ENCODE peak calls at places on chromosomes 13 and 19, in eight cellular contexts. M is GM23248, J is MM.1S, H is SK-N-SH, C is PC-3, O is HCT116, Y is neural progenitor cell, P is GM23338. D is an unnamed sample.
A peak's percentile ranks its signal among the peaks of the same experiment; 100 is the strongest.

GRCh38 chr19:38003427-38004099 is 96.6 kb downstream of the SIPA1L3 start:
- DNase-seq in M (peak; percentile 90), J (peak; percentile 9), H (peak; percentile 68), C (peak; percentile 94), O (no peak), Y (peak; percentile 85), P (peak; percentile 84), D (peak; percentile 43)

GRCh38 chr19:11375143-11375948 is 880 bp downstream of the SWSAP1 start:
- DNase-seq in M (no peak), J (peak; percentile 62), H (peak; percentile 60), C (peak; percentile 49), O (no peak), Y (peak; percentile 59), P (peak; percentile 79), D (peak; percentile 92)

GRCh38 chr19:49141352-49141751 is 13.8 kb downstream of the HRC start:
- DNase-seq in M (no peak), J (no peak), H (no peak), C (no peak), O (no peak), Y (no peak), P (no peak), D (no peak)

GRCh38 chr19:48290923-48291700 is 21.2 kb downstream of the ZNF114 start:
- DNase-seq in M (peak; percentile 85), J (peak; percentile 36), H (peak; percentile 86), C (peak; percentile 78), O (no peak), Y (peak; percentile 88), P (peak; percentile 91), D (peak; percentile 52)

GRCh38 chr13:46633416-46633815 is 80.4 kb downstream of the LRCH1 start:
- DNase-seq in M (peak; percentile 76), J (no peak), H (no peak), C (peak; percentile 11), O (no peak), Y (no peak), P (no peak), D (no peak)

GRCh38 chr13:113917096-113917495 is 53.2 kb upstream of the GAS6 start:
- DNase-seq in M (no peak), J (no peak), H (no peak), C (no peak), O (no peak), Y (no peak), P (no peak), D (no peak)

GRCh38 chr13:113120300-113121182 is 2.1 kb upstream of the F10 start:
- DNase-seq in M (no peak), J (no peak), H (no peak), C (no peak), O (no peak), Y (no peak), P (no peak), D (no peak)

GRCh38 chr19:4676955-4677731 is 7.0 kb upstream of the MYDGF start:
- DNase-seq in M (peak; percentile 67), J (no peak), H (peak; percentile 69), C (peak; percentile 53), O (peak; percentile 83), Y (peak; percentile 84), P (peak; percentile 96), D (peak; percentile 72)

GRCh38 chr13:83453723-83454122 is 428.6 kb downstream of the SLITRK1 start:
- DNase-seq in M (no peak), J (no peak), H (no peak), C (no peak), O (no peak), Y (no peak), P (no peak), D (no peak)

GRCh38 chr19:58261968-58262921 is 16.5 kb upstream of the ZNF8 start:
- DNase-seq in M (peak; percentile 23), J (no peak), H (no peak), C (peak; percentile 29), O (no peak), Y (no peak), P (peak; percentile 43), D (peak; percentile 6)

GRCh38 chr13:22050951-22051563 is 380.2 kb downstream of the FGF9 start:
- DNase-seq in M (no peak), J (no peak), H (no peak), C (no peak), O (no peak), Y (no peak), P (no peak), D (no peak)

GRCh38 chr19:51724543-51724942 is 752 bp upstream of the HAS1 start:
- DNase-seq in M (peak; percentile 69), J (no peak), H (no peak), C (no peak), O (no peak), Y (no peak), P (no peak), D (no peak)

GRCh38 chr19:45097450-45097775 is 4.4 kb downstream of the PPP1R37 start:
- DNase-seq in M (no peak), J (no peak), H (no peak), C (no peak), O (no peak), Y (no peak), P (no peak), D (no peak)

GRCh38 chr19:41940443-41941409 is 12.5 kb upstream of the ERFL start:
- DNase-seq in M (peak; percentile 52), J (no peak), H (peak; percentile 69), C (no peak), O (no peak), Y (no peak), P (peak; percentile 17), D (no peak)

GRCh38 chr19:16067205-16067938 is 8.9 kb upstream of the TPM4 start:
- DNase-seq in M (peak; percentile 95), J (no peak), H (no peak), C (peak; percentile 81), O (peak; percentile 54), Y (no peak), P (no peak), D (no peak)

GRCh38 chr19:58585442-58586130 is 12.5 kb upstream of the MZF1 start:
- DNase-seq in M (no peak), J (no peak), H (no peak), C (no peak), O (no peak), Y (no peak), P (no peak), D (no peak)

GRCh38 chr13:50509771-50510441 is 333.6 kb downstream of the DLEU7 start:
- DNase-seq in M (peak; percentile 27), J (no peak), H (no peak), C (no peak), O (no peak), Y (no peak), P (no peak), D (peak; percentile 10)

GRCh38 chr13:79451500-79451962 is 29.4 kb upstream of the NDFIP2 start:
- DNase-seq in M (peak; percentile 98), J (peak; percentile 34), H (peak; percentile 6), C (peak; percentile 62), O (no peak), Y (no peak), P (peak; percentile 46), D (no peak)

GRCh38 chr13:91108315-91108714 is 239.2 kb upstream of the MIR17HG start:
- DNase-seq in M (no peak), J (no peak), H (no peak), C (no peak), O (no peak), Y (no peak), P (no peak), D (no peak)

GRCh38 chr13:100493418-100493817 is 95.2 kb downstream of the GGACT start:
- DNase-seq in M (no peak), J (no peak), H (no peak), C (no peak), O (no peak), Y (no peak), P (no peak), D (no peak)
- TF ChIP-seq EZH2phosphoT487 in M (no peak), J (no peak), H (no peak), C (no peak), O (no peak), Y (no peak), P (no peak), D (no peak)

GRCh38 chr13:23430664-23431063 is 2.8 kb downstream of the SACS start:
- DNase-seq in M (no peak), J (no peak), H (peak; percentile 36), C (no peak), O (no peak), Y (no peak), P (no peak), D (no peak)

GRCh38 chr13:23432589-23432988 is 913 bp downstream of the SACS start:
- DNase-seq in M (no peak), J (no peak), H (no peak), C (no peak), O (no peak), Y (peak; percentile 41), P (no peak), D (no peak)

GRCh38 chr13:23433171-23434153 is at the start of gene SACS:
- DNase-seq in M (peak; percentile 86), J (no peak), H (peak; percentile 81), C (peak; percentile 17), O (no peak), Y (peak; percentile 95), P (peak; percentile 98), D (no peak)

GRCh38 chr13:23428183-23428528 is 5.3 kb downstream of the SACS start:
- DNase-seq in M (peak; percentile 67), J (no peak), H (no peak), C (no peak), O (no peak), Y (no peak), P (no peak), D (no peak)

DNA sequence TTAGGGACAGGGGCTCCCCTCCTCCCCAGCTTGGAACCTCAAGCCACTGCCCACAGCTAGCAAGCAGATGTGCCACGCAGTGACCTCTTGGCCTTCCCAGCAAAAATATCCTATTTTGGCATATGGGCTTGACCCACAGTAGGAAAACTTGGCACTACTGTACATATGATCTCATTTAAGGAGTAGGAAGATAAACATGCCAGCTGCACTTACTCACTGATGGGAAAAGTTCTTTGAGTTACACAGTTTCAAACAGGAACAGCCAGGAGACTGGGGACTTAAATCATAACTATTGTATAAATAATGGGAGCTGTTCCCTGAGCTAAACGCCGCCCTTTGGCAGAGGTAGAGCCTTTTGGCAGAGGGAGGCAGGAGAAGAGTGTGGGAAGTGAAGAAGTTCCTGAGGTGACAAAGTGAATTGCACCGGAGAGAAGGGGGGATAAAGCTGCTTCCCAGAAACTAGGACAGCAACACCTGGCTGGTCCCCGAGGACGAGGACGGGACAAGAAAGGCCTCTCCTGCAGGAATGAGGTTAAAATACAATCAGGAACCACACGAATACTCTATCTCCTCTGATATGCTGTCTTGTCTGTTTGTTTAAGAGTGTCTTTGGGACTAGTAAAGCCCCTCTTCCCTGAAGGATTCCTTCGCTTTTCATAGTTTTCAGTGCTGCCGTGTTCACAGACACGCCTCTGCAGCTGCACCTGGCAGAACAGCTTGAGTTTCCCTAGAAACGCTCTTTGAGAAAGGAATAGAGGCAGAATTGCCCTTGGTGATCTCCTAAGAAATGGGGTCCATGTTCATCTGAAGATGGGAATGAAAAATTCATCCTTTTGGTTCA is 5.9 kb downstream of the SACS start:
- DNase-seq in M (peak; percentile 91), J (no peak), H (no peak), C (peak; percentile 92), O (no peak), Y (no peak), P (no peak), D (no peak)
- TF ChIP-seq EZH2phosphoT487 in M (no peak), J (no peak), H (no peak), C (no peak), O (no peak), Y (no peak), P (no peak), D (no peak)

GRCh38 chr19:40542197-40542859 is 34.3 kb upstream of the SHKBP1 start:
- DNase-seq in M (peak; percentile 18), J (no peak), H (peak; percentile 60), C (no peak), O (no peak), Y (no peak), P (no peak), D (no peak)
- TF ChIP-seq EZH2phosphoT487 in M (no peak), J (no peak), H (no peak), C (no peak), O (no peak), Y (no peak), P (no peak), D (no peak)

GRCh38 chr19:17448190-17448967 is at the start of gene TMEM221:
- DNase-seq in M (peak; percentile 69), J (no peak), H (peak; percentile 86), C (peak; percentile 54), O (no peak), Y (peak; percentile 83), P (peak; percentile 80), D (peak; percentile 18)
- TF ChIP-seq EZH2phosphoT487 in M (no peak), J (no peak), H (no peak), C (no peak), O (no peak), Y (no peak), P (no peak), D (no peak)

D was measured in OCI-LY7.